ENCODE peak calls at places on chromosomes 4 and X, in six cellular contexts. One of them, this sample, is unnamed.

GRCh38 chrX:107731831-107732502 is 43.6 kb downstream of the TSC22D3 start:
- DNase-seq in endothelial cell of umbilical vein: peak
- DNase-seq in IMR-90: peak
- DNase-seq in fibroblast of lung: peak
- DNase-seq in GM23338: peak
- DNase-seq in PC-9: peak
- DNase-seq in this sample: peak

GRCh38 chrX:48496660-48497059 is 12.1 kb upstream of the PORCN start:
- DNase-seq in endothelial cell of umbilical vein: no peak
- DNase-seq in IMR-90: peak
- DNase-seq in fibroblast of lung: no peak
- DNase-seq in GM23338: no peak
- DNase-seq in PC-9: no peak
- DNase-seq in this sample: no peak

GRCh38 chrX:10722804-10723364 is 102.5 kb upstream of the MID1 start:
- DNase-seq in endothelial cell of umbilical vein: peak
- DNase-seq in IMR-90: peak
- DNase-seq in fibroblast of lung: peak
- DNase-seq in GM23338: peak
- DNase-seq in PC-9: no peak
- DNase-seq in this sample: peak

GRCh38 chr4:135256111-135256510 is 1054.5 kb upstream of the PABPC4L start:
- DNase-seq in endothelial cell of umbilical vein: no peak
- DNase-seq in IMR-90: peak
- DNase-seq in fibroblast of lung: no peak
- DNase-seq in GM23338: no peak
- DNase-seq in PC-9: no peak
- DNase-seq in this sample: no peak

GRCh38 chr4:44716597-44716996 is 9.8 kb downstream of the GNPDA2 start:
- DNase-seq in endothelial cell of umbilical vein: no peak
- DNase-seq in IMR-90: no peak
- DNase-seq in fibroblast of lung: no peak
- DNase-seq in GM23338: no peak
- DNase-seq in PC-9: no peak
- DNase-seq in this sample: no peak

GRCh38 chr4:140335076-140335475 is 38.4 kb upstream of the SCOC start:
- DNase-seq in endothelial cell of umbilical vein: no peak
- DNase-seq in IMR-90: no peak
- DNase-seq in fibroblast of lung: no peak
- DNase-seq in GM23338: no peak
- DNase-seq in PC-9: no peak
- DNase-seq in this sample: no peak

GRCh38 chrX:18354369-18355329 is at the start of gene SCML2:
- DNase-seq in endothelial cell of umbilical vein: peak
- DNase-seq in IMR-90: peak
- DNase-seq in fibroblast of lung: peak
- DNase-seq in GM23338: peak
- DNase-seq in PC-9: no peak
- DNase-seq in this sample: peak

GRCh38 chrX:140943513-140943912 is 58.9 kb upstream of the SPANXB1 start:
- DNase-seq in endothelial cell of umbilical vein: no peak
- DNase-seq in IMR-90: no peak
- DNase-seq in fibroblast of lung: no peak
- DNase-seq in GM23338: no peak
- DNase-seq in PC-9: no peak
- DNase-seq in this sample: no peak

GRCh38 chrX:52424658-52425057 is 55.8 kb downstream of the XAGE2 start:
- DNase-seq in endothelial cell of umbilical vein: no peak
- DNase-seq in IMR-90: peak
- DNase-seq in fibroblast of lung: peak
- DNase-seq in GM23338: no peak
- DNase-seq in PC-9: no peak
- DNase-seq in this sample: no peak

GRCh38 chr4:122163767-122164166 is 11.6 kb downstream of the BLTP1 start:
- DNase-seq in endothelial cell of umbilical vein: no peak
- DNase-seq in IMR-90: no peak
- DNase-seq in fibroblast of lung: no peak
- DNase-seq in GM23338: no peak
- DNase-seq in PC-9: no peak
- DNase-seq in this sample: no peak

GRCh38 chr4:119000400-119000799 is 111.7 kb downstream of the SYNPO2 start:
- DNase-seq in endothelial cell of umbilical vein: no peak
- DNase-seq in IMR-90: peak
- DNase-seq in fibroblast of lung: no peak
- DNase-seq in GM23338: no peak
- DNase-seq in PC-9: no peak
- DNase-seq in this sample: no peak

GRCh38 chr4:118999919-119000318 is 111.3 kb downstream of the SYNPO2 start:
- DNase-seq in endothelial cell of umbilical vein: no peak
- DNase-seq in IMR-90: no peak
- DNase-seq in fibroblast of lung: no peak
- DNase-seq in GM23338: no peak
- DNase-seq in PC-9: no peak
- DNase-seq in this sample: no peak

GRCh38 chr4:119010909-119011606 is 122.4 kb downstream of the SYNPO2 start:
- DNase-seq in endothelial cell of umbilical vein: no peak
- DNase-seq in IMR-90: no peak
- DNase-seq in fibroblast of lung: no peak
- DNase-seq in GM23338: no peak
- DNase-seq in PC-9: no peak
- DNase-seq in this sample: no peak

GRCh38 chr4:119011607-119011988 is 122.9 kb downstream of the SYNPO2 start:
- DNase-seq in endothelial cell of umbilical vein: no peak
- DNase-seq in IMR-90: no peak
- DNase-seq in fibroblast of lung: no peak
- DNase-seq in GM23338: no peak
- DNase-seq in PC-9: no peak
- DNase-seq in this sample: no peak

DNA sequence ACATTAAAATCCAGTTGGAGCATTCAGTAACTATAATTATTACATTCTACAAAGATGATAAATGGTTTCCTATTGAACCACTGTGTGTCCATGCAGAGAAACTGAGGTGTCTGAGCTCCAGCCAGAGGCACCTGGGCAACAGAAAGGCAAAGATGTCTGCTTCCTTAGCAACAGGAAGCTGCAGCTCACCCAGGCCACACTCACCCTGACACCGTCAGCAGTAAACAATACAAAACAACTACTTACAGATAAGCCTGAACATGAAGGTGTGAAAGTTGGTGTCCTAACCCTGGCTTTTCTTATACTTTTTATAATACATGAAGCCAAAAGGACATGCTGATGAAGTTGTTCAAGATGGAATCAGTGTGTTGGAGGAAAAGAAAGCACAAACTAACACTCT is 117.2 kb downstream of the SYNPO2 start:
- DNase-seq in endothelial cell of umbilical vein: no peak
- DNase-seq in IMR-90: no peak
- DNase-seq in fibroblast of lung: no peak
- DNase-seq in GM23338: no peak
- DNase-seq in PC-9: no peak
- DNase-seq in this sample: no peak
- H2AFZ ChIP-seq in endothelial cell of umbilical vein: no peak
- H2AFZ ChIP-seq in IMR-90: no peak
- H2AFZ ChIP-seq in fibroblast of lung: no peak
- H2AFZ ChIP-seq in GM23338: no peak
- H2AFZ ChIP-seq in PC-9: no peak
- H2AFZ ChIP-seq in this sample: no peak

DNA sequence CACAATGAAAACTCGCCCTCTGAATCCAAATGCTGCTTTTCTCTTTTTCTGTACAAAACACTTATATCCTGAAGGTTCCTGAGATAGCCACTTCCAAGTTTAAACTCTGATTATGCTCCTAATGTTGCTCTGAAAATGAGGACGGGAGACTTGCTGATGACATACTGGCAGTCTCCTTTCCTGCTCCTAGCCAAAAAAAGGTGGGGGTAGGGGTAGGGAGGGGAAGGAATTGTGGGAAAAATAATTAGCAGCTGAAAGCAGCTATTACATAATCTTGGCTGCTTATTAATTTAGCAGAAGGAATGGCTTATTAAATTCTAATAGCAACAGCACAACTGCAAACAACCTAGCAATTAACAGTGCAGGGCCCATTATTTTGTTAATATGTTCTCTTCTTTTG is 2.0 kb upstream of the AP1S2 start:
- DNase-seq in endothelial cell of umbilical vein: no peak
- DNase-seq in IMR-90: no peak
- DNase-seq in fibroblast of lung: no peak
- DNase-seq in GM23338: no peak
- DNase-seq in PC-9: no peak
- DNase-seq in this sample: no peak
- H2AFZ ChIP-seq in endothelial cell of umbilical vein: no peak
- H2AFZ ChIP-seq in IMR-90: no peak
- H2AFZ ChIP-seq in fibroblast of lung: no peak
- H2AFZ ChIP-seq in GM23338: no peak
- H2AFZ ChIP-seq in PC-9: no peak
- H2AFZ ChIP-seq in this sample: no peak

GRCh38 chr4:31959972-31960371 is 1239.8 kb downstream of the PCDH7 start:
- DNase-seq in endothelial cell of umbilical vein: no peak
- DNase-seq in IMR-90: no peak
- DNase-seq in fibroblast of lung: no peak
- DNase-seq in GM23338: no peak
- DNase-seq in PC-9: no peak
- DNase-seq in this sample: no peak

GRCh38 chr4:31968842-31969241 is 1248.7 kb downstream of the PCDH7 start:
- DNase-seq in endothelial cell of umbilical vein: no peak
- DNase-seq in IMR-90: no peak
- DNase-seq in fibroblast of lung: no peak
- DNase-seq in GM23338: no peak
- DNase-seq in PC-9: no peak
- DNase-seq in this sample: no peak

GRCh38 chr4:31964691-31965090 is 1244.5 kb downstream of the PCDH7 start:
- DNase-seq in endothelial cell of umbilical vein: no peak
- DNase-seq in IMR-90: no peak
- DNase-seq in fibroblast of lung: no peak
- DNase-seq in GM23338: no peak
- DNase-seq in PC-9: no peak
- DNase-seq in this sample: no peak
- H2AFZ ChIP-seq in endothelial cell of umbilical vein: no peak
- H2AFZ ChIP-seq in IMR-90: no peak
- H2AFZ ChIP-seq in fibroblast of lung: no peak
- H2AFZ ChIP-seq in GM23338: no peak
- H2AFZ ChIP-seq in PC-9: no peak
- H2AFZ ChIP-seq in this sample: no peak

DNA sequence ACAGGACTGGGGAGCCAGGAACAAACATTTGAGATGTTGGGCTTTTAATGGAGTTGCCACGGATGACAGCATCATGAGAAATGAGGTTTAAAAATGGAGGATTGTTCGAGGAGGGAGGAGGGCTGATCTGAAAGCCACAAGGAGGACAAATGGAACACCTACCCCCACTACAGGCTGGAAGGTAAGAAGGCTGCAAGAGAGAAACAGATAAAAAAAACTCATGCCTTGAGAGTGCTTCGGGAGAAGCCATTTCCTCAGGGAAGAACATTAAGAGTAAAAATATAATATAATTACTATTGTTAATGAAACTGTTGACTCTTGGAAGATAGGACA is 119.5 kb upstream of the MAP9 start:
- DNase-seq in endothelial cell of umbilical vein: no peak
- DNase-seq in IMR-90: no peak
- DNase-seq in fibroblast of lung: no peak
- DNase-seq in GM23338: no peak
- DNase-seq in PC-9: no peak
- DNase-seq in this sample: no peak
- H2AFZ ChIP-seq in endothelial cell of umbilical vein: no peak
- H2AFZ ChIP-seq in IMR-90: no peak
- H2AFZ ChIP-seq in fibroblast of lung: no peak
- H2AFZ ChIP-seq in GM23338: peak
- H2AFZ ChIP-seq in PC-9: no peak
- H2AFZ ChIP-seq in this sample: no peak

GRCh38 chr4:16582036-16582435 is 316.4 kb downstream of the LDB2 start:
- DNase-seq in endothelial cell of umbilical vein: no peak
- DNase-seq in IMR-90: no peak
- DNase-seq in fibroblast of lung: no peak
- DNase-seq in GM23338: no peak
- DNase-seq in PC-9: no peak
- DNase-seq in this sample: no peak

GRCh38 chr4:16583764-16584163 is 314.7 kb downstream of the LDB2 start:
- DNase-seq in endothelial cell of umbilical vein: no peak
- DNase-seq in IMR-90: peak
- DNase-seq in fibroblast of lung: no peak
- DNase-seq in GM23338: no peak
- DNase-seq in PC-9: no peak
- DNase-seq in this sample: no peak

GRCh38 chr4:16579866-16580265 is 318.6 kb downstream of the LDB2 start:
- DNase-seq in endothelial cell of umbilical vein: no peak
- DNase-seq in IMR-90: peak
- DNase-seq in fibroblast of lung: no peak
- DNase-seq in GM23338: no peak
- DNase-seq in PC-9: no peak
- DNase-seq in this sample: no peak

GRCh38 chr4:16582526-16582925 is 315.9 kb downstream of the LDB2 start:
- DNase-seq in endothelial cell of umbilical vein: no peak
- DNase-seq in IMR-90: no peak
- DNase-seq in fibroblast of lung: no peak
- DNase-seq in GM23338: peak
- DNase-seq in PC-9: no peak
- DNase-seq in this sample: no peak

DNA sequence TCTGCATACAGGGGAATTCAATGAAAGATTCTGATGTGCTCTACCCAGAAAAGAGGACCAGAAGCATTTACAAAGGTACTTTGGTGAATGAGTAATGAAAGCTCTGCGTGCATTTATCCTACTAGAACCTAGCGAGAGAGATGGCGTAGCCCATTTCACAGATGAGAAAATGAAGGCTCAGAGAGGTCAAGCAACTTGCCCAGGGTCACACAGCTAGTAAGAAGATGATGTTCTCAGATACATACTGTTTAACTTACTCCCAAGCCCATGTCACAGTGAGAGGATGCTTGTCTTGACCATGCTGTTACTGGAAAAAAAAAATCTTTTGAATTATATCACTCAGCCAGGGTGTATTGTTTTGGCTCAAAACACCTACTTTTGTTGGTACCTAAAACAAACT is 317.3 kb downstream of the LDB2 start:
- DNase-seq in endothelial cell of umbilical vein: no peak
- DNase-seq in IMR-90: no peak
- DNase-seq in fibroblast of lung: no peak
- DNase-seq in GM23338: no peak
- DNase-seq in PC-9: no peak
- DNase-seq in this sample: no peak
- H2AFZ ChIP-seq in endothelial cell of umbilical vein: no peak
- H2AFZ ChIP-seq in IMR-90: no peak
- H2AFZ ChIP-seq in fibroblast of lung: no peak
- H2AFZ ChIP-seq in GM23338: no peak
- H2AFZ ChIP-seq in PC-9: no peak
- H2AFZ ChIP-seq in this sample: no peak

DNA sequence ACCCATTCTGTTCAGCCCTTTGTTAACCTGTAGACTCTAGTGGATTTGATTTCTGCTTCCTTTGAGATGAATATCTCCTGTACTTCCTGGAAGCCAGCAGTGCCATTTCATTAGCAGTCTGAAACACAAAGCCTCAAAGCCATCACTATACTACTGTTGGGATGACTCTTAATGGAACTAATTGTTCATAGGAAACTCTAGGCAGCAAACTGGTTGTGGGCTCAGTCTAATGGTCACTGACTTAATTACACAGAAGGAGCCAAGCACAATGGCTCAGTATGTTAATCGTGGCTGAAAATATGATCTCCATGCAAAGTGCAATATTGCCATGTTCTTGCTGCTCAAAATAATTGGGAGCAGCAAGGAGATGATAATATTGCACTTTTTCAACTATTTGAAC is 262.3 kb downstream of the ARHGAP24 start:
- DNase-seq in endothelial cell of umbilical vein: no peak
- DNase-seq in IMR-90: no peak
- DNase-seq in fibroblast of lung: no peak
- DNase-seq in GM23338: no peak
- DNase-seq in PC-9: no peak
- DNase-seq in this sample: no peak
- H2AFZ ChIP-seq in endothelial cell of umbilical vein: no peak
- H2AFZ ChIP-seq in IMR-90: no peak
- H2AFZ ChIP-seq in fibroblast of lung: no peak
- H2AFZ ChIP-seq in GM23338: no peak
- H2AFZ ChIP-seq in PC-9: no peak
- H2AFZ ChIP-seq in this sample: no peak